ENCODE peak calls at places on chromosomes 12 and 14, in seven cellular contexts. C is A549, K is colonic mucosa, T is esophagus squamous epithelium, R is adipocyte, A is DND-41, Q is keratinocyte. B is an unnamed sample.

GRCh38 chr14:61601923-61602732 is 93.2 kb upstream of the HIF1A start:
- DNase-seq in C (no peak), K (no peak), T (no peak), R (no peak), A (no peak), Q (no peak), B (no peak)

GRCh38 chr12:24228980-24229730 is 279.7 kb upstream of the SOX5 start:
- DNase-seq in C (no peak), K (no peak), T (no peak), R (no peak), A (no peak), Q (no peak), B (no peak)

GRCh38 chr12:46617167-46617566 is 208.6 kb downstream of the SLC38A4 start:
- DNase-seq in C (no peak), K (no peak), T (no peak), R (peak; percentile 80), A (no peak), Q (no peak), B (no peak)

GRCh38 chr14:51873221-51873893 is 12.9 kb downstream of the GNG2 start:
- DNase-seq in C (peak; percentile 86), K (no peak), T (no peak), R (peak; percentile 88), A (no peak), Q (no peak), B (no peak)

GRCh38 chr12:50296554-50296953 is 13.2 kb upstream of the LIMA1 start:
- DNase-seq in C (no peak), K (peak; percentile 13), T (no peak), R (no peak), A (no peak), Q (no peak), B (no peak)

GRCh38 chr12:131683266-131684014 is 27.4 kb upstream of the SFSWAP start:
- DNase-seq in C (no peak), K (no peak), T (no peak), R (no peak), A (no peak), Q (no peak), B (no peak)

GRCh38 chr14:64786296-64787149 is 82.3 kb downstream of the PLEKHG3 start:
- DNase-seq in C (no peak), K (no peak), T (no peak), R (no peak), A (no peak), Q (no peak), B (no peak)

GRCh38 chr12:77089701-77090220 is 24.4 kb upstream of the E2F7 start:
- DNase-seq in C (no peak), K (no peak), T (no peak), R (no peak), A (no peak), Q (no peak), B (no peak)

GRCh38 chr14:57755018-57755521 is 110.8 kb downstream of the SLC35F4 start:
- DNase-seq in C (no peak), K (no peak), T (no peak), R (no peak), A (no peak), Q (no peak), B (no peak)

GRCh38 chr12:104684884-104685283 is 228.1 kb downstream of the CHST11 start:
- DNase-seq in C (no peak), K (no peak), T (no peak), R (peak; percentile 56), A (no peak), Q (no peak), B (no peak)

GRCh38 chr14:94638330-94638729 is 26.1 kb downstream of the SERPINA3 start:
- DNase-seq in C (no peak), K (no peak), T (no peak), R (no peak), A (no peak), Q (no peak), B (no peak)

GRCh38 chr12:116919706-116920485 is 9.1 kb downstream of the FBXW8 start:
- DNase-seq in C (no peak), K (no peak), T (no peak), R (no peak), A (no peak), Q (no peak), B (no peak)

GRCh38 chr12:105226219-105226618 is 9.8 kb downstream of the APPL2 start:
- DNase-seq in C (no peak), K (peak; percentile 56), T (no peak), R (peak; percentile 95), A (peak; percentile 30), Q (no peak), B (no peak)

GRCh38 chr12:51972849-51973273 is 21.4 kb downstream of the ACVR1B start:
- DNase-seq in C (no peak), K (no peak), T (no peak), R (peak; percentile 53), A (no peak), Q (no peak), B (no peak)

GRCh38 chr12:6166808-6167207 is 33.4 kb upstream of the CD9 start:
- DNase-seq in C (no peak), K (no peak), T (no peak), R (no peak), A (no peak), Q (no peak), B (no peak)

GRCh38 chr12:52423661-52424503 is 10.3 kb downstream of the KRT75 start:
- DNase-seq in C (no peak), K (no peak), T (no peak), R (no peak), A (no peak), Q (no peak), B (no peak)

DNA sequence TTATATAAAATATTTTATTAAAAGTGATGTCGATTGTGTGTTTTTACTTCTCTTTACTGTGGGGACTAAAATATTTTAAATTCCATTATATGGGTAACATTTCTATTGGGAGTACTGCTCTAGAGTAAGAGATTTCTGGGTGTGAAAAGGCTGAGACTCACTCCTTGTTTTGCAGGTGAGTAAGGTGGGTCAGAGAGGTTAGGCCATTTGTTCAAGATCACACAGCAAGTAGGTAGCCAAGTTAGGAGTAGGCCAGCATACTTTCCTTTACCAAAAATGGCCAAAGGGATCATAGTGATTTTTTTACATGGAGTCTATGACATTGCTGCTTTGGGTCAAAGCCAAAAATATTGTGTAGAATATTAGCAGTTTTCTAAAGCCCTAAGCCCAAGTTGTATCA is 138.0 kb downstream of the ETV6 start:
- DNase-seq in C (no peak), K (no peak), T (no peak), R (no peak), A (no peak), Q (no peak), B (no peak)
- H3K4me1 ChIP-seq in C (no peaks in the 10 kb centered on the region), K (peaks cover 5% of the 10 kb centered on the region), T (no peaks in the 10 kb centered on the region), R (peaks cover 22% of the 10 kb centered on the region), A (peaks cover 67% of the 10 kb centered on the region), Q (peaks cover 12% of the 10 kb centered on the region), B (no peaks in the 10 kb centered on the region)

GRCh38 chr14:68680541-68681051 is 112.3 kb downstream of the ZFP36L1 start:
- DNase-seq in C (no peak), K (no peak), T (no peak), R (no peak), A (no peak), Q (no peak), B (no peak)

GRCh38 chr14:68679301-68679700 is 113.6 kb downstream of the ZFP36L1 start:
- DNase-seq in C (no peak), K (no peak), T (no peak), R (no peak), A (no peak), Q (no peak), B (no peak)

GRCh38 chr14:68679746-68680467 is 113.0 kb downstream of the ZFP36L1 start:
- DNase-seq in C (no peak), K (no peak), T (no peak), R (no peak), A (no peak), Q (no peak), B (no peak)

GRCh38 chr14:68682166-68683103 is 110.4 kb downstream of the ZFP36L1 start:
- DNase-seq in C (peak; percentile 79), K (peak; percentile 44), T (no peak), R (peak; percentile 95), A (no peak), Q (no peak), B (no peak)

GRCh38 chr14:68681256-68681655 is 111.6 kb downstream of the ZFP36L1 start:
- DNase-seq in C (no peak), K (no peak), T (no peak), R (no peak), A (no peak), Q (no peak), B (no peak)
- H3K4me1 ChIP-seq in C (peaks cover 43% of the 10 kb centered on the region), K (peaks cover 10% of the 10 kb centered on the region), T (peaks cover 57% of the 10 kb centered on the region), R (peaks cover 45% of the 10 kb centered on the region), A (no peaks in the 10 kb centered on the region), Q (peaks cover 87% of the 10 kb centered on the region), B (peaks cover 4% of the 10 kb centered on the region)

GRCh38 chr12:44848771-44849085 is 27.4 kb downstream of the NELL2 start:
- DNase-seq in C (no peak), K (no peak), T (no peak), R (no peak), A (no peak), Q (no peak), B (no peak)
- H3K4me1 ChIP-seq in C (no peaks in the 10 kb centered on the region), K (no peaks in the 10 kb centered on the region), T (no peaks in the 10 kb centered on the region), R (peaks cover 12% of the 10 kb centered on the region), A (peaks cover 32% of the 10 kb centered on the region), Q (peaks cover 3% of the 10 kb centered on the region), B (peaks cover 10% of the 10 kb centered on the region)

GRCh38 chr12:89690925-89691324 is 17.7 kb downstream of the ATP2B1 start:
- DNase-seq in C (no peak), K (no peak), T (no peak), R (peak; percentile 50), A (no peak), Q (no peak), B (no peak)
- H3K4me1 ChIP-seq in C (peaks cover 62% of the 10 kb centered on the region), K (no peaks in the 10 kb centered on the region), T (no peaks in the 10 kb centered on the region), R (peaks cover 28% of the 10 kb centered on the region), A (no peaks in the 10 kb centered on the region), Q (peaks cover 2% of the 10 kb centered on the region), B (peaks cover 2% of the 10 kb centered on the region)

GRCh38 chr14:104792101-104792884 is 3.3 kb downstream of the AKT1 start:
- DNase-seq in C (no peak), K (no peak), T (no peak), R (no peak), A (no peak), Q (no peak), B (no peak)
- H3K4me1 ChIP-seq in C (peaks cover 37% of the 10 kb centered on the region), K (peaks cover 24% of the 10 kb centered on the region), T (peaks cover 40% of the 10 kb centered on the region), R (peaks cover 36% of the 10 kb centered on the region), A (peaks cover 44% of the 10 kb centered on the region), Q (peaks cover 20% of the 10 kb centered on the region), B (peaks cover 31% of the 10 kb centered on the region)

GRCh38 chr14:43786066-43786762 is 720.9 kb downstream of the FSCB start:
- DNase-seq in C (no peak), K (no peak), T (no peak), R (no peak), A (no peak), Q (no peak), B (no peak)

GRCh38 chr14:43793579-43793978 is 713.5 kb downstream of the FSCB start:
- DNase-seq in C (no peak), K (no peak), T (no peak), R (no peak), A (no peak), Q (no peak), B (no peak)

GRCh38 chr14:43792980-43793379 is 714.1 kb downstream of the FSCB start:
- DNase-seq in C (no peak), K (no peak), T (no peak), R (no peak), A (no peak), Q (no peak), B (no peak)

GRCh38 chr14:43790681-43791080 is 716.4 kb downstream of the FSCB start:
- DNase-seq in C (no peak), K (no peak), T (no peak), R (no peak), A (no peak), Q (no peak), B (no peak)

GRCh38 chr14:43789458-43789857 is 717.6 kb downstream of the FSCB start:
- DNase-seq in C (no peak), K (no peak), T (no peak), R (no peak), A (no peak), Q (no peak), B (no peak)
- H3K4me1 ChIP-seq in C (no peaks in the 10 kb centered on the region), K (no peaks in the 10 kb centered on the region), T (no peaks in the 10 kb centered on the region), R (no peaks in the 10 kb centered on the region), A (no peaks in the 10 kb centered on the region), Q (no peaks in the 10 kb centered on the region), B (no peaks in the 10 kb centered on the region)

B was measured in neuronal stem cell.